ENCODE peak calls at places on chromosomes 3 and 15, in eight cellular contexts. J is activated T-cell treated with anti-CD3 and anti-CD28 coated beads for 1 hour; M is stimulated activated CD8-positive, alpha-beta memory T cell treated with anti-CD3 and anti-CD28 coated beads, Interleukin-2, amount 100 ng/mL, for 48 hours; E is activated naive CD8-positive, alpha-beta T cell treated with anti-CD3 and anti-CD28 coated beads, Interleukin-2, amount 10 ng/mL, durations not matched to agents 7 days and 5 days; L is germinal center; X is HCEC 1CT; T is GM13976; N is stimulated activated naive CD8-positive, alpha-beta T cell treated with anti-CD3 and anti-CD28 coated beads, Interleukin-15, Interleukin-2, amounts not matched to agents 100 U/mL and 50 U/mL, for 24 hours. U is an unnamed sample.

GRCh38 chr15:57327985-57328471 is 48.3 kb upstream of the CGNL1 start:
- DNase-seq in M (no peak), X (peak; percentile 73), E (no peak), T (no peak), J (no peak), N (no peak), L (no peak), U (no peak)

GRCh38 chr3:187318819-187319616 is 27.5 kb upstream of the MASP1 start:
- DNase-seq in X (peak; percentile 81), L (peak; percentile 52), E (no peak), M (peak; percentile 3), J (peak; percentile 8), N (peak; percentile 23), T (peak; percentile 37), U (peak; percentile 37)

GRCh38 chr3:87173776-87174175 is 53.3 kb upstream of the CHMP2B start:
- DNase-seq in L (no peak), N (no peak), M (no peak), E (no peak), T (no peak), J (no peak), X (no peak), U (no peak)

GRCh38 chr3:114157321-114157720 is 21.5 kb downstream of the DRD3 start:
- DNase-seq in N (no peak), X (no peak), T (no peak), J (no peak), L (no peak), M (no peak), E (no peak), U (no peak)

GRCh38 chr3:129025691-129026435 is 24.8 kb downstream of the EFCC1 start:
- DNase-seq in L (no peak), N (no peak), J (no peak), E (no peak), T (no peak), X (peak; percentile 35), M (no peak), U (no peak)

GRCh38 chr3:149506540-149506939 is 32.0 kb downstream of the TM4SF4 start:
- DNase-seq in E (no peak), X (peak; percentile 41), J (no peak), T (no peak), M (no peak), L (no peak), N (no peak), U (no peak)

GRCh38 chr3:172201136-172201989 is 162.0 kb downstream of the FNDC3B start:
- DNase-seq in T (no peak), X (peak; percentile 92), N (no peak), L (no peak), M (no peak), E (no peak), J (no peak), U (no peak)

GRCh38 chr15:91552555-91552954 is 301.0 kb upstream of the SLCO3A1 start:
- DNase-seq in J (no peak), M (no peak), L (no peak), X (no peak), E (no peak), T (no peak), N (no peak), U (no peak)

GRCh38 chr15:59105839-59106238 is 893 bp downstream of the CCNB2 start:
- DNase-seq in X (no peak), J (no peak), N (no peak), M (no peak), T (peak; percentile 27), E (no peak), L (peak; percentile 16), U (no peak)

GRCh38 chr15:86077070-86077469 is 2.6 kb upstream of the AGBL1 start:
- DNase-seq in L (no peak), E (no peak), M (no peak), J (no peak), N (no peak), X (no peak), T (no peak), U (no peak)

GRCh38 chr15:67146214-67146613 is 80.8 kb downstream of the SMAD3 start:
- DNase-seq in M (no peak), X (peak; percentile 81), N (no peak), J (no peak), L (no peak), T (no peak), E (no peak), U (no peak)